ENCODE peak calls at places on chromosomes 13 and 19, in seven cellular contexts. J is ovary, Q is aorta, E is hepatic stellate cell, S is MCF 10A, Z is substantia nigra, I is Peyer's patch. X is an unnamed sample.

GRCh38 chr13:20782116-20782708 is 8.5 kb upstream of the EEF1AKMT1 start:
- DNase-seq in J (no peak), Q (no peak), E (no peak), S (no peak), Z (no peak), I (no peak), X (no peak)

GRCh38 chr13:101612736-101613135 is 160.3 kb downstream of the ITGBL1 start:
- DNase-seq in J (no peak), Q (no peak), E (no peak), S (no peak), Z (no peak), I (no peak), X (no peak)

GRCh38 chr19:50669319-50670101 is 20.3 kb downstream of the C19orf81 start:
- DNase-seq in J (no peak), Q (no peak), E (peak; percentile 69), S (peak; percentile 27), Z (no peak), I (peak; percentile 57), X (peak; percentile 40)

GRCh38 chr19:30165228-30165813 is 206.9 kb upstream of the ZNF536 start:
- DNase-seq in J (no peak), Q (no peak), E (no peak), S (no peak), Z (no peak), I (no peak), X (no peak)

GRCh38 chr19:45340899-45341453 is 426 bp downstream of the KLC3 start:
- DNase-seq in J (no peak), Q (no peak), E (no peak), S (no peak), Z (no peak), I (no peak), X (no peak)

GRCh38 chr13:100673831-100674362 is 698 bp downstream of the TMTC4 start:
- DNase-seq in J (peak; percentile 61), Q (no peak), E (peak; percentile 83), S (peak; percentile 85), Z (peak; percentile 35), I (peak; percentile 66), X (peak; percentile 60)

GRCh38 chr13:83905641-83906040 is 23.4 kb upstream of the SLITRK1 start:
- DNase-seq in J (no peak), Q (no peak), E (no peak), S (no peak), Z (no peak), I (no peak), X (no peak)

GRCh38 chr19:29878973-29879654 is 62.9 kb upstream of the URI1 start:
- DNase-seq in J (no peak), Q (peak; percentile 78), E (peak; percentile 73), S (peak; percentile 67), Z (no peak), I (no peak), X (peak; percentile 40)

GRCh38 chr13:40558656-40559055 is 107.8 kb downstream of the FOXO1 start:
- DNase-seq in J (no peak), Q (no peak), E (no peak), S (no peak), Z (no peak), I (no peak), X (no peak)

GRCh38 chr19:56637976-56638555 is 4.9 kb upstream of the SMIM17 start:
- DNase-seq in J (peak; percentile 63), Q (peak; percentile 84), E (peak; percentile 31), S (peak; percentile 55), Z (peak; percentile 69), I (no peak), X (peak; percentile 76)

GRCh38 chr13:85528578-85529215 is 270.5 kb downstream of the SLITRK6 start:
- DNase-seq in J (no peak), Q (no peak), E (no peak), S (peak; percentile 12), Z (no peak), I (no peak), X (peak; percentile 54)

GRCh38 chr19:3506384-3507340 is 551 bp downstream of the FZR1 start:
- DNase-seq in J (no peak), Q (no peak), E (peak; percentile 59), S (peak; percentile 25), Z (no peak), I (peak; percentile 68), X (no peak)

GRCh38 chr13:28273919-28274318 is 135.6 kb downstream of the PAN3 start:
- DNase-seq in J (no peak), Q (no peak), E (no peak), S (no peak), Z (no peak), I (no peak), X (no peak)

GRCh38 chr19:46112527-46112926 is 12.0 kb downstream of the IGFL3 start:
- DNase-seq in J (no peak), Q (no peak), E (no peak), S (no peak), Z (no peak), I (no peak), X (no peak)

GRCh38 chr13:104586010-104586746 is 1520.0 kb upstream of the SLC10A2 start:
- DNase-seq in J (no peak), Q (no peak), E (no peak), S (peak; percentile 44), Z (no peak), I (peak; percentile 52), X (no peak)

GRCh38 chr19:30228113-30228725 is 144.0 kb upstream of the ZNF536 start:
- DNase-seq in J (no peak), Q (no peak), E (no peak), S (no peak), Z (no peak), I (no peak), X (no peak)

GRCh38 chr13:36275190-36276002 is 22.2 kb downstream of the CCDC169 start:
- DNase-seq in J (no peak), Q (no peak), E (peak; percentile 21), S (peak; percentile 61), Z (no peak), I (no peak), X (peak; percentile 25)

GRCh38 chr13:19586904-19587634 is 25.7 kb upstream of the TPTE2 start:
- DNase-seq in J (no peak), Q (no peak), E (no peak), S (no peak), Z (no peak), I (peak; percentile 79), X (no peak)

GRCh38 chr13:39306639-39307589 is 268.7 kb downstream of the NHLRC3 start:
- DNase-seq in J (no peak), Q (no peak), E (no peak), S (no peak), Z (no peak), I (no peak), X (no peak)

GRCh38 chr13:97256343-97256783 is 34.2 kb downstream of the MBNL2 start:
- DNase-seq in J (no peak), Q (no peak), E (peak; percentile 69), S (peak; percentile 92), Z (no peak), I (no peak), X (peak; percentile 89)

GRCh38 chr19:18775586-18776287 is 15.4 kb downstream of the COMP start:
- DNase-seq in J (no peak), Q (no peak), E (peak; percentile 84), S (peak; percentile 73), Z (no peak), I (no peak), X (no peak)